ENCODE peak calls at places on chromosomes 3 and 15, in nine cellular contexts. E is PC-3, T is tibial artery, R is tibial nerve, Z is hepatocyte, K is astrocyte, W is PC-9, A is colonic mucosa, V is lung. Y is an unnamed sample. For H3K4me1, the result is how much of the 10 kb centered on the place peaks cover.

GRCh38 chr15:36911322-36911944 is 188.9 kb downstream of the MEIS2 start:
- DNase-seq in A (no peak), W (no peak), Z (peak), V (no peak), E (peak), R (no peak), T (no peak), K (peak), Y (no peak)

GRCh38 chr15:48785195-48785594 is 25.7 kb downstream of the CEP152 start:
- DNase-seq in T (peak), R (no peak), A (no peak), W (no peak), E (no peak), V (no peak), K (no peak), Z (no peak), Y (no peak)

GRCh38 chr15:58201536-58201935 is 63.4 kb downstream of the AQP9 start:
- DNase-seq in R (no peak), Z (no peak), K (peak), A (no peak), W (no peak), V (no peak), E (no peak), T (no peak), Y (no peak)

GRCh38 chr15:53974813-53975212 is 3.4 kb upstream of the UNC13C start:
- DNase-seq in Z (no peak), T (no peak), A (no peak), V (no peak), E (no peak), R (no peak), K (no peak), W (no peak), Y (no peak)

GRCh38 chr15:26561130-26561529 is 211.7 kb downstream of the GABRB3 start:
- DNase-seq in K (no peak), W (no peak), E (no peak), A (no peak), Z (no peak), R (no peak), T (no peak), V (no peak), Y (no peak)

GRCh38 chr15:82315519-82316246 is 33.6 kb downstream of the GOLGA6L10 start:
- DNase-seq in V (no peak), K (no peak), Z (no peak), W (no peak), T (no peak), A (no peak), E (no peak), R (no peak), Y (no peak)

GRCh38 chr3:71127463-71128243 is 455.9 kb downstream of the FOXP1 start:
- DNase-seq in T (no peak), Z (peak), K (peak), E (no peak), R (no peak), W (no peak), V (no peak), A (no peak), Y (no peak)

GRCh38 chr15:73386886-73387506 is 18.2 kb upstream of the HCN4 start:
- DNase-seq in R (no peak), E (no peak), V (no peak), W (no peak), T (no peak), A (no peak), K (no peak), Z (no peak), Y (no peak)

GRCh38 chr15:64905119-64905831 is 6.4 kb upstream of the ANKDD1A start:
- DNase-seq in A (peak), T (peak), R (peak), Z (peak), V (peak), W (peak), K (peak), E (no peak), Y (peak)

GRCh38 chr3:35745802-35746484 is 106.6 kb downstream of the ARPP21 start:
- DNase-seq in T (no peak), A (no peak), W (no peak), E (no peak), K (no peak), R (no peak), V (no peak), Z (no peak), Y (no peak)

GRCh38 chr3:33858131-33858530 is 59.7 kb downstream of the PDCD6IP start:
- DNase-seq in T (no peak), V (no peak), Z (no peak), A (no peak), R (no peak), E (peak), K (no peak), W (no peak), Y (no peak)

GRCh38 chr15:43799209-43799944 is 643 bp downstream of the SERINC4 start:
- DNase-seq in V (no peak), K (no peak), E (no peak), W (no peak), T (no peak), Z (no peak), A (peak), R (no peak), Y (no peak)

GRCh38 chr3:168457973-168458539 is 362.3 kb upstream of the GOLIM4 start:
- DNase-seq in W (no peak), R (no peak), E (peak), V (no peak), Z (no peak), K (no peak), T (no peak), A (no peak), Y (no peak)

GRCh38 chr3:170506556-170506955 is 79.3 kb downstream of the SLC7A14 start:
- DNase-seq in T (no peak), V (no peak), K (no peak), R (no peak), E (peak), Z (peak), A (no peak), W (peak), Y (no peak)

GRCh38 chr15:34122771-34123183 is 20.9 kb downstream of the PGBD4 start:
- DNase-seq in T (no peak), A (no peak), R (no peak), W (no peak), E (peak), V (no peak), K (peak), Z (peak), Y (no peak)

GRCh38 chr3:45124379-45124778 is 21.8 kb downstream of the CDCP1 start:
- DNase-seq in V (no peak), W (peak), K (peak), A (no peak), Z (no peak), T (no peak), E (peak), R (no peak), Y (no peak)

GRCh38 chr3:13013994-13014754 is 59.1 kb downstream of the IQSEC1 start:
- DNase-seq in T (no peak), W (no peak), K (no peak), V (no peak), R (no peak), E (no peak), Z (no peak), A (no peak), Y (no peak)

GRCh38 chr15:59420986-59421618 is 16.9 kb upstream of the FAM81A start:
- DNase-seq in A (peak), T (no peak), R (no peak), K (peak), W (no peak), Z (peak), E (peak), V (no peak), Y (no peak)

GRCh38 chr3:139358857-139359562 is 15.2 kb downstream of the MRPS22 start:
- DNase-seq in A (no peak), W (no peak), Z (no peak), K (no peak), E (no peak), T (no peak), V (no peak), R (no peak), Y (no peak)

GRCh38 chr3:97485206-97485605 is 279.4 kb upstream of the ARL6 start:
- DNase-seq in Z (no peak), V (no peak), A (no peak), E (no peak), W (no peak), T (no peak), K (no peak), R (no peak), Y (no peak)

GRCh38 chr15:70442211-70442610 is 321.1 kb downstream of the UACA start:
- DNase-seq in R (no peak), A (no peak), W (no peak), Z (no peak), E (no peak), V (no peak), K (no peak), T (no peak), Y (no peak)

GRCh38 chr15:49103676-49104075 is 51.7 kb downstream of the COPS2 start:
- DNase-seq in W (no peak), V (no peak), E (no peak), Z (no peak), A (no peak), K (no peak), R (no peak), T (no peak), Y (no peak)

GRCh38 chr15:26967719-26968269 is 3.2 kb upstream of the GABRG3 start:
- DNase-seq in V (no peak), T (no peak), K (peak), R (no peak), A (no peak), E (no peak), Z (peak), W (no peak), Y (no peak)

GRCh38 chr15:78617131-78617915 is 3.5 kb downstream of the CHRNA3 start:
- DNase-seq in Z (peak), V (no peak), K (no peak), E (no peak), W (no peak), A (no peak), R (no peak), T (no peak), Y (peak)

DNA sequence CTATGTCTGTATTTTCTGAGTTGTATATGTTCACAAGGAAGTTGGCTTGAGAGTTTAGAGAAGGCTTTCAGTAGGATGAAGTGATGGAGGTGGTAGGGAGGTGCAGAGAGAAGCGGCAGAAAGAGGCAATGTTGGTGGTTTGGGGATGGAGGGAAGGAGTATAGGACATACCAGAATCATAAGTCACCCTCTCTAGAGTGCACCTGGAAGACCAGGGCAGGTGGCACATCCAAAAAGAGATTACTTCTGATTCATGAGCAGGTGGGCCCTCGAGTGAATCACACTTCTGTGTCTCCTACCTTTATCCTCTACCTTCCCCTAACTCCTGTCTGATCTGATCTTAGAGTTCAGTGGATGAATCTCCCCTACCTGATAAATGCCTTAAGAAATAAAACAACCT is 41.8 kb upstream of the MRPL3 start:
- DNase-seq in V (no peak), R (no peak), E (peak), Z (no peak), A (no peak), K (no peak), T (no peak), W (peak), Y (no peak)
- TF ChIP-seq CTCF in V (no peak), R (no peak), E (no peak), Z (no peak), A (no peak), K (no peak), T (no peak), W (no peak), Y (no peak)

GRCh38 chr3:24388159-24388558 is 106.5 kb downstream of the THRB start:
- DNase-seq in Z (no peak), K (no peak), V (no peak), W (no peak), E (no peak), T (no peak), A (no peak), R (no peak), Y (no peak)

GRCh38 chr3:24387493-24387892 is 107.2 kb downstream of the THRB start:
- DNase-seq in K (peak), E (peak), Z (no peak), W (no peak), T (no peak), V (no peak), R (no peak), A (no peak), Y (no peak)

GRCh38 chr3:24387000-24387399 is 107.7 kb downstream of the THRB start:
- DNase-seq in V (no peak), A (no peak), W (no peak), T (no peak), Z (no peak), E (peak), K (peak), R (no peak), Y (no peak)

GRCh38 chr3:24389108-24390090 is 105.3 kb downstream of the THRB start:
- DNase-seq in K (no peak), A (no peak), W (no peak), T (no peak), E (peak), V (no peak), R (no peak), Z (no peak), Y (no peak)

GRCh38 chr3:24388611-24389010 is 106.0 kb downstream of the THRB start:
- DNase-seq in A (no peak), T (no peak), R (no peak), K (no peak), E (peak), V (no peak), W (peak), Z (no peak), Y (no peak)
- H3K4me1 ChIP-seq in A (under half), T (half or more), R (under half), K (under half), E (under half), V (under half), W (under half), Z (under half), Y (under half)

DNA sequence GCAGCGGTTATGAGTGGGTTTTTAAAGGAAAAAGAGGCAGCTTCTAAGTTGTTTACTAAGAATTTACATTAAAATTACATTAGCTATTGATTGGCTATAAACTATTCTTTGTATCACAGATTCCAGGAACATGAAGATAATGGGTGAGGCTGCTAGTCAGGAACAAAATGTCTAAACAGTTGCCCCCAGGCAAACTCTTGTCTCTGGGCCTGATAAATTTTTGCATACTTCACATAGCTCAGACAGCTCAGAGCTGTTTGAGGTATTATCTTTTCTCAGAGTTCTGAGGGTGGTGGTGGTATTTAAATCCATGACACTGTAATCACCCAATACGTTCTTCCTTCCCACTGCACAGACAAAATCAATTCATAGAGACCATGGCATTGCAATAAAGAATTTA is 2.1 kb upstream of the HACD2 start:
- DNase-seq in Z (peak), K (peak), R (no peak), A (no peak), W (peak), V (no peak), T (no peak), E (no peak), Y (no peak)
- H3K4me3 ChIP-seq in Z (no peak), K (no peak), R (no peak), A (no peak), W (peak), V (no peak), T (no peak), E (peak), Y (no peak)

DNA sequence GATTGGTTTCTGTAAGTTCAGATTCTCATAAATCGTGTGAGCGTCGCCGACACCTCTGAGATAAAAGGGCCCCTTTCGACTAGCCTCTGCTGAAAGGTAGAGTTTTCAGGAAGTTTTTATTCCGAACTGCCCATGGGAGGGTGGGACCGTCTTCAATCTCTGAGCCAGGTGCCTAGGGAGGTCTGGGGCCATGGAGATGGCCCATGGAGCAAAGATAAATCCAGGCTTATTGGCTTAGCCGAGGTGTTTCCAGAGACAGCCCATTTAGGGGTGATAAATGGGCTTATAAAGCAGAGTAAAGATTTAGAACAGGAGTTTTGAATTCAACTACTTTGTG is 442 bp downstream of the QTRT2 start:
- DNase-seq in Z (no peak), A (no peak), W (no peak), R (no peak), V (no peak), E (no peak), T (no peak), K (no peak), Y (no peak)
- TF ChIP-seq CTCF in Z (no peak), A (no peak), W (no peak), R (no peak), V (no peak), E (no peak), T (no peak), K (no peak), Y (no peak)

GRCh38 chr15:32853667-32854066 is 135.9 kb downstream of the GREM1 start:
- DNase-seq in K (no peak), E (no peak), V (no peak), Z (no peak), A (no peak), T (no peak), R (no peak), W (no peak), Y (no peak)

GRCh38 chr15:32852771-32853170 is 135.0 kb downstream of the GREM1 start:
- DNase-seq in K (no peak), W (no peak), A (no peak), T (no peak), E (no peak), R (no peak), V (no peak), Z (no peak), Y (no peak)

GRCh38 chr15:32849769-32850668 is 132.2 kb downstream of the GREM1 start:
- DNase-seq in K (peak), A (no peak), E (peak), T (no peak), V (no peak), W (no peak), Z (no peak), R (no peak), Y (no peak)

GRCh38 chr15:32855942-32856341 is 138.1 kb downstream of the GREM1 start:
- DNase-seq in K (peak), V (no peak), E (peak), Z (peak), W (peak), A (no peak), T (no peak), R (no peak), Y (no peak)

DNA sequence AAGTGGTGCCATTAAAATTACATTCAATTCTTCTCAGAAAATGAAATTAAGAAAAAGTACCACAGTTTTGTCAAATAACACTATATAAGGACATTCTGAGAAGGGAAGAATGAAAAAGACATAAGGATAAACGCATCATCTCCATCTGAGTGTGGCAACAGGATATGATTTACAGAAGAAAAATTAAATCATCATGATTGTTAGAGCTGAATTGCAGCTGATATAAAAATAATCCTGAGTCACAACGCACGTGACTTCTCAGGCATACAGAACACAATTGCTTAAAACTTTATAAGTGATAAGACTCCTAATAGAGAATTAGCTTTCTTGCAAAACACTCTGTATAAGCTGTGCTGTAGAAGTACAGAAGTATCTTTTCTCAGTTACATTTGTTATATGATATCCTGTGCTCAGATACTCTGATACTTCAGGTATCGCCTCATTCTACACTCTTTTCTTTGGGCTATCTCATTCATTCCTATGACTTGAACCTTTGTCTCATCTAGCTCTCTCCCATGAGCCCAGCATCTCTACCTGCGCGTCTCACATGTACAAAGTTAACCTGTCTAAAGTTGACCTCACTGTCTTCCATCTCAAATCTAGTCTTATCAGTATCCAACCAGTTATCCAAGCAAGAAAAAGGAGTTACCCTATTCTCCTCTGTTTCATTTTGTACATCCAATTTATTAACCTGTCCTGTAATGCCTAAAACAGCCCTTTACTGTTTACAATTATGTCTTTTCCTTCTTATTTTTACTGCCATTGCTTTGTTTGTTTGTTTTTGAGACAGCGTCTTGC is 134.0 kb downstream of the GREM1 start:
- DNase-seq in K (peak), Z (no peak), A (no peak), W (no peak), E (peak), T (no peak), V (no peak), R (no peak), Y (no peak)
- H3K4me1 ChIP-seq in K (under half), Z (under half), A (under half), W (half or more), E (half or more), T (under half), V (under half), R (under half), Y (under half)

GRCh38 chr15:99057697-99058420 is 47.0 kb upstream of the SYNM start:
- DNase-seq in A (no peak), K (no peak), W (no peak), R (no peak), V (no peak), T (no peak), E (no peak), Z (no peak), Y (no peak)
- H3K4me3 ChIP-seq in A (no peak), K (no peak), W (no peak), R (no peak), V (no peak), T (no peak), E (no peak), Z (no peak), Y (peak)

GRCh38 chr3:62188547-62189375 is 184.6 kb downstream of the FEZF2 start:
- DNase-seq in K (peak), V (peak), R (peak), E (peak), W (peak), Z (peak), A (peak), T (peak), Y (peak)
- TF ChIP-seq CTCF in K (peak), V (peak), R (peak), E (peak), W (peak), Z (peak), A (peak), T (peak), Y (no peak)

GRCh38 chr3:42035007-42035406 is 56.1 kb upstream of the TRAK1 start:
- DNase-seq in A (peak), Z (no peak), V (no peak), T (no peak), R (no peak), K (no peak), W (no peak), E (no peak), Y (no peak)

GRCh38 chr3:42035816-42036482 is 55.2 kb upstream of the TRAK1 start:
- DNase-seq in R (no peak), T (no peak), A (peak), W (no peak), K (no peak), V (no peak), Z (no peak), E (no peak), Y (no peak)

GRCh38 chr3:42037318-42037945 is 53.7 kb upstream of the TRAK1 start:
- DNase-seq in V (no peak), T (no peak), E (no peak), W (no peak), R (no peak), A (peak), K (no peak), Z (no peak), Y (no peak)

GRCh38 chr3:42033741-42034140 is 57.4 kb upstream of the TRAK1 start:
- DNase-seq in W (no peak), Z (no peak), V (no peak), E (peak), A (no peak), R (no peak), T (no peak), K (peak), Y (no peak)

GRCh38 chr3:42036483-42036823 is 54.7 kb upstream of the TRAK1 start:
- DNase-seq in W (no peak), R (no peak), K (peak), V (peak), E (peak), A (peak), Z (peak), T (peak), Y (no peak)
- H3K4me1 ChIP-seq in W (under half), R (half or more), K (half or more), V (half or more), E (under half), A (under half), Z (under half), T (half or more), Y (half or more)

Y was measured in stomach.